ENCODE peak calls at places on chromosome 21, in five cellular contexts. H is heart right ventricle; Q is cardiac muscle cell; M is CD8-positive, alpha-beta T cell; S is mucosa of descending colon. X is an unnamed sample. For H3K4me1, the result is how much of the 10 kb centered on the place peaks cover.

GRCh38 chr21:15282666-15283065 is 217.9 kb upstream of the NRIP1 start:
- DNase-seq in H (no peak), Q (no peak), M (no peak), S (no peak), X (no peak)

GRCh38 chr21:37119421-37120218 is 46.6 kb downstream of the TTC3 start:
- DNase-seq in H (no peak), Q (peak), M (no peak), S (no peak), X (no peak)

GRCh38 chr21:29279531-29279930 is 19.2 kb upstream of the BACH1 start:
- DNase-seq in H (no peak), Q (no peak), M (no peak), S (no peak), X (no peak)

GRCh38 chr21:27365394-27365793 is 398.5 kb upstream of the ADAMTS5 start:
- DNase-seq in H (no peak), Q (no peak), M (no peak), S (no peak), X (no peak)

GRCh38 chr21:44013380-44014088 is 1.4 kb downstream of the TRAPPC10 start:
- DNase-seq in H (no peak), Q (no peak), M (peak), S (peak), X (peak)

GRCh38 chr21:46425566-46425965 is 33.1 kb upstream of the DIP2A start:
- DNase-seq in H (no peak), Q (no peak), M (peak), S (no peak), X (peak)

GRCh38 chr21:29164330-29164942 is 34.0 kb downstream of the MAP3K7CL start:
- DNase-seq in H (no peak), Q (peak), M (no peak), S (no peak), X (no peak)

GRCh38 chr21:31161157-31161556 is 122.9 kb upstream of the KRTAP19-8 start:
- DNase-seq in H (no peak), Q (peak), M (no peak), S (no peak), X (no peak)

GRCh38 chr21:29130234-29130993 is at the start of gene MAP3K7CL:
- DNase-seq in H (peak), Q (no peak), M (no peak), S (peak), X (no peak)

GRCh38 chr21:37223804-37224345 is 43.3 kb downstream of the VPS26C start:
- DNase-seq in H (no peak), Q (no peak), M (no peak), S (no peak), X (no peak)

GRCh38 chr21:46431448-46431847 is 27.2 kb upstream of the DIP2A start:
- DNase-seq in H (no peak), Q (no peak), M (no peak), S (no peak), X (no peak)

GRCh38 chr21:42225042-42225441 is 6.1 kb downstream of the ABCG1 start:
- DNase-seq in H (no peak), Q (no peak), M (no peak), S (no peak), X (no peak)
- H3K4me1 ChIP-seq in H (half or more), Q (under half), M (under half), S (under half), X (half or more)

GRCh38 chr21:45421071-45421845 is 16.3 kb downstream of the COL18A1 start:
- DNase-seq in H (peak), Q (peak), M (no peak), S (peak), X (peak)
- H3K4me1 ChIP-seq in H (under half), Q (under half), M (under half), S (under half), X (under half)

GRCh38 chr21:34091607-34092006 is 18.2 kb downstream of the MRPS6 start:
- DNase-seq in H (no peak), Q (no peak), M (no peak), S (no peak), X (no peak)
- H3K4me1 ChIP-seq in H (under half), Q (under half), M (half or more), S (under half), X (half or more)

DNA sequence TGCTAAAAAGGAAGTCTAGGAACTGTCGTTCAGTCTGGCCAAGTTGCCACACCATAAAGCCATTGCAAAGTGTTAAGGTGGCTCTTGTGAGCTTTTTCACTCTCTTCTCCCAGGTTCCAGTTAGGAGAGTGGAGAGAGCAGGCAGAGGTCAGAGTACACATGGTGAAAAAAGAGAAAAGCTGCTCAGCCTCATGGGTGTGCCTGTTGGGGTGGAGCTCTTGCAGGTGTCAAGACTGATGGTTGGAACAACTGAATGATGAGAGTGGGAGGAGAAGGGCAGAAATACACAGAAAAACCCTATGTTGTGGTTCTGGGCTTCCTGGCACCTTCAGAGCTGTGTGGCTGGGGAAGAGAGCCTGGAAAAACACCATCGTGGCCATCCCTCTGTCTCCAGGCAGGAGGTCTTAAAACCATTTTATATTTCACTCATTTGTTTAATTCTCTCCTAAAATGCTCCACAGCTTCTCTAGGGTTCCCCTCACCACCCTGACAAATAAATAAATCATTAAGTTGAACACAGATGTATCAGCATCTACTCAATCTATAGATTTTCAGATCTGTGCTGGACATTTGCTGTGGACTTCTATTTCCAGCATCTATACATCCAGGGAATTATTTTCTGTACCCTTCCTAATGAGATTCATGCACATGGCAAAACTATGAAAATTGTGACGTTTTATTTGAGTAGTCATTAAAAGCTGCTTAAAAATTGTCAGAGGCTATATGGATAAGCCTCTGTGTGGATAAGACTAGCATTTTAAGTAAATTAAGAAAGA is 17.5 kb downstream of the UBASH3A start:
- DNase-seq in H (no peak), Q (no peak), M (no peak), S (no peak), X (no peak)
- H3K4me1 ChIP-seq in H (under half), Q (under half), M (half or more), S (under half), X (half or more)

GRCh38 chr21:33686386-33686785 is 44.1 kb downstream of the ITSN1 start:
- DNase-seq in H (no peak), Q (no peak), M (no peak), S (no peak), X (no peak)
- H3K4me1 ChIP-seq in H (under half), Q (half or more), M (under half), S (under half), X (under half)

DNA sequence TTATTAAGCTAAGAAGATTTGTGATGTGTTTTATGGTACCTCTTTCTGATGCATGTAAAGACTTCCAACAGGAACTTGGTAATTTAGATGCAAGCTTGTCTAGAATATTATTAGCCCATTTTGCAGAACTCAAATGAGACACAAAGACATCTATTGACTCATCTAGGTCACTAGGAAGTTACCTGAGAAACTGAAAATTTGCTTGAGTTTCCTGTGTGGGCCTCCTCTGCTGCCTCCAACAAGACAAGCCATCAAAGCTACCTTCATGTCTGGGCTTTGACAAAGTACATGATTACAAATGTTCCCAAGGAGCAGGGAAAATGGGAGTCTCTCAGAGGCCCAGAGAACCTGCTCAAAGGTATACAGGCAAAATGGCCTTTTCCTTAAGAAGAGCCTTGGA is 5.6 kb downstream of the RUNX1 start:
- DNase-seq in H (no peak), Q (no peak), M (no peak), S (no peak), X (peak)
- H3K4me1 ChIP-seq in H (under half), Q (under half), M (half or more), S (under half), X (half or more)

DNA sequence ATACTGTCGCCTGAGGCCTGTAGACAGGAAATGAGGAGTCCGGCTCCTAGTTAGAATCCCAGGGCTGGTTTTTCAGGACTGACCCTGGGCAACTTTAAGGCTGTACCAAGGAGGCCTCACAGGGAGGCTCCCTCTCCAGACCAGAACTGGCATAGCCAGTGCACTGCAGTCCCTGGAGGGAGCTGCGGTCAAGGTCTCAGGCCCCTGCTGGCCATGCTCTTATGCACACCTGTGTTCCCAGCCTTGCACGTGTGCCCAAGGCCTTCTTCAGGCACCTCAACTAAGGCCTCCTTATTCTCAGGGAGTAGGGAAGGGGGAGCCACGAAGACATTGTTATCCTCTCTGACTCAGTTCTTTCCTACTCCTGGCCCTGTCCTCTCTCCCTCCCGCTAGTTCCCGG is 22.0 kb upstream of the IFNAR1 start:
- DNase-seq in H (no peak), Q (no peak), M (no peak), S (no peak), X (no peak)
- H3K4me1 ChIP-seq in H (under half), Q (under half), M (under half), S (under half), X (under half)

GRCh38 chr21:45332415-45332814 is 44.7 kb upstream of the POFUT2 start:
- DNase-seq in H (no peak), Q (no peak), M (no peak), S (no peak), X (no peak)

GRCh38 chr21:45332981-45333582 is 45.4 kb upstream of the POFUT2 start:
- DNase-seq in H (no peak), Q (no peak), M (no peak), S (no peak), X (no peak)

GRCh38 chr21:45334591-45335081 is 46.9 kb upstream of the POFUT2 start:
- DNase-seq in H (peak), Q (no peak), M (no peak), S (no peak), X (no peak)

GRCh38 chr21:45334134-45334533 is 46.4 kb upstream of the POFUT2 start:
- DNase-seq in H (no peak), Q (no peak), M (no peak), S (no peak), X (no peak)

DNA sequence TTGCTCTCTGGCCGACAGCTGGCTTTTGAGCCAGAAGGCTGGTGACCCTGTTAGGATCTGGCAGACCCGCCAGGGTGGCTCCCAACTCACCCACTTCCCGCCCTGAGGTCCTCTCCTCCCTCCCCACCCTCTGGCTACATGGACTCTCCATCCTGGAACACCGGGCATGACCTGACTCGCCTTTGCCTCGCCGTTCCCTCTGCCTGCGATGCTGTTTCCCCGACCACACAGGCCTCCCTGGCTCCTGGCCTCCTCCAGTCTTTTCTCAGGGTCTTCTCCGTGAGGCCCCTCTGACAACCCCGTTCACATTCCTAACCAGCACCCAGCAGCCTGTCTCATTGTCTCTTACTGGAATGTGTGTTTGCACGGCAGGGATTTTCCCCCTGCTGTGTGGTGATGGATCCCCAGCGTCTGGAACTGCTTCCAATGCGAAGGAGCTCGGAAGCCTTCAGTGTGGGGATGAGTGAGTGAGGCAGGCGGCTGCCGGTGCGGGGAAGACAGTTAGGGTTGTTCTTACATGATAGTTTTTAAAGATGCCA is 46.0 kb upstream of the POFUT2 start:
- DNase-seq in H (no peak), Q (no peak), M (no peak), S (no peak), X (no peak)
- H3K4me1 ChIP-seq in H (under half), Q (under half), M (under half), S (under half), X (under half)

X was measured in CD4-positive, alpha-beta memory T cell.